ENCODE peak calls at places on chromosomes 4 and X, in six cellular contexts. G, I, O, E, H and W are unnamed samples.

GRCh38 chr4:113378836-113379235 is 329.4 kb downstream of the ANK2 start:
- DNase-seq in H (no peak), I (no peak), O (no peak), E (no peak), G (no peak), W (no peak)

GRCh38 chrX:2489446-2490445 is 11.0 kb downstream of the DHRSX start:
- DNase-seq in G (no peak), H (no peak), I (no peak), E (no peak), O (no peak), W (no peak)

GRCh38 chr4:38681283-38682066 is 17.5 kb downstream of the KLF3 start:
- DNase-seq in I (no peak), H (no peak), O (no peak), G (no peak), E (no peak), W (no peak)

GRCh38 chr4:83626245-83626843 is 90.4 kb downstream of the GPAT3 start:
- DNase-seq in I (no peak), G (no peak), E (no peak), H (no peak), O (no peak), W (no peak)

GRCh38 chr4:100190643-100191600 is 654 bp upstream of the DDIT4L start:
- DNase-seq in G (no peak), O (no peak), H (no peak), I (no peak), E (peak; percentile 73), W (no peak)

GRCh38 chrX:69189972-69190371 is 24.7 kb upstream of the PJA1 start:
- DNase-seq in I (no peak), E (no peak), O (no peak), G (peak; percentile 14), H (peak; percentile 20), W (no peak)

GRCh38 chr4:185165605-185166063 is 22.6 kb downstream of the SLC25A4 start:
- DNase-seq in I (no peak), G (peak; percentile 59), E (peak; percentile 62), O (no peak), H (no peak), W (peak; percentile 55)

GRCh38 chrX:110408949-110409588 is 50.4 kb downstream of the RTL9 start:
- DNase-seq in O (no peak), I (no peak), E (no peak), H (no peak), G (no peak), W (no peak)

GRCh38 chr4:75497133-75497532 is 17.1 kb downstream of the RCHY1 start:
- DNase-seq in H (no peak), I (no peak), O (no peak), G (no peak), E (no peak), W (no peak)

GRCh38 chrX:71911023-71911730 is 532 bp downstream of the NHSL2 start:
- DNase-seq in O (no peak), G (peak; percentile 1), E (peak; percentile 84), H (no peak), I (peak; percentile 44), W (no peak)

GRCh38 chr4:105710678-105711077 is 2.1 kb downstream of the GSTCD start:
- DNase-seq in I (no peak), H (no peak), G (peak; percentile 11), E (peak; percentile 90), O (no peak), W (no peak)

GRCh38 chrX:136065044-136065671 is 79.9 kb downstream of the SLC9A6 start:
- DNase-seq in H (no peak), I (no peak), G (no peak), E (peak; percentile 84), O (no peak), W (no peak)

GRCh38 chrX:27996132-27996531 is 14.9 kb upstream of the DCAF8L1 start:
- DNase-seq in H (no peak), G (no peak), I (no peak), O (no peak), E (no peak), W (no peak)

GRCh38 chr4:169619518-169619957 is 840 bp upstream of the CLCN3 start:
- DNase-seq in I (peak; percentile 46), G (peak; percentile 69), O (no peak), H (no peak), E (peak; percentile 72), W (no peak)

GRCh38 chrX:23317799-23318724 is 16.6 kb upstream of the PTCHD1 start:
- DNase-seq in H (no peak), I (peak; percentile 39), O (no peak), E (peak; percentile 55), G (peak; percentile 25), W (no peak)

GRCh38 chr4:53861856-53862610 is 202.4 kb downstream of the CHIC2 start:
- DNase-seq in I (no peak), G (no peak), E (no peak), O (peak; percentile 21), H (no peak), W (peak; percentile 93)

GRCh38 chrX:39910651-39911050 is 187.1 kb downstream of the BCOR start:
- DNase-seq in E (no peak), I (no peak), H (no peak), O (no peak), G (no peak), W (no peak)

GRCh38 chr4:158796370-158797140 is 27.7 kb downstream of the FNIP2 start:
- DNase-seq in H (no peak), I (no peak), O (no peak), G (no peak), E (no peak), W (no peak)

GRCh38 chr4:98939446-98939845 is 10.5 kb upstream of the EIF4E start:
- DNase-seq in I (no peak), E (no peak), O (no peak), H (no peak), G (peak; percentile 2), W (no peak)

GRCh38 chr4:139568206-139568969 is 12.4 kb upstream of the SETD7 start:
- DNase-seq in H (no peak), G (no peak), O (no peak), E (no peak), I (no peak), W (no peak)

GRCh38 chr4:126264839-126265238 is 950.1 kb downstream of the FAT4 start:
- DNase-seq in G (no peak), H (no peak), E (no peak), O (no peak), I (no peak), W (no peak)